ENCODE peak calls at places on chromosomes 3 and 15, in four cellular contexts. E, R, G and W are unnamed samples.

GRCh38 chr15:60899322-60899966 is 329.7 kb downstream of the RORA start:
- DNase-seq in E (no peak), R (no peak), G (no peak), W (no peak)

GRCh38 chr15:25849431-25849921 is 13.7 kb downstream of the ATP10A start:
- DNase-seq in E (no peak), R (peak), G (no peak), W (peak)

GRCh38 chr3:98521897-98522537 is 685 bp downstream of the CLDND1 start:
- DNase-seq in E (no peak), R (peak), G (peak), W (peak)

GRCh38 chr3:106765342-106765741 is 611.9 kb upstream of the CCDC54 start:
- DNase-seq in E (no peak), R (peak), G (no peak), W (no peak)

GRCh38 chr15:25737218-25737643 is 125.9 kb downstream of the ATP10A start:
- DNase-seq in E (no peak), R (peak), G (no peak), W (no peak)

GRCh38 chr3:105584351-105584790 is 217.7 kb downstream of the ALCAM start:
- DNase-seq in E (no peak), R (peak), G (no peak), W (no peak)

GRCh38 chr15:62853114-62853832 is 189.3 kb upstream of the TPM1 start:
- DNase-seq in E (no peak), R (no peak), G (no peak), W (no peak)

GRCh38 chr3:138317687-138318086 is 12.0 kb downstream of the NME9 start:
- DNase-seq in E (no peak), R (no peak), G (no peak), W (no peak)

GRCh38 chr3:99410789-99411311 is 227.5 kb upstream of the COL8A1 start:
- DNase-seq in E (no peak), R (peak), G (no peak), W (peak)

GRCh38 chr3:12730511-12731234 is 28.4 kb downstream of the TMEM40 start:
- DNase-seq in E (no peak), R (no peak), G (no peak), W (no peak)

GRCh38 chr3:35724106-35724505 is 84.8 kb downstream of the ARPP21 start:
- DNase-seq in E (no peak), R (no peak), G (no peak), W (no peak)

GRCh38 chr3:192207661-192208060 is 519.7 kb downstream of the FGF12 start:
- DNase-seq in E (no peak), R (peak), G (no peak), W (no peak)

GRCh38 chr3:50334339-50335075 is 6.1 kb downstream of the RASSF1 start:
- DNase-seq in E (no peak), R (no peak), G (no peak), W (no peak)

GRCh38 chr15:97061392-97061791 is 730.9 kb downstream of the NR2F2 start:
- DNase-seq in E (no peak), R (no peak), G (no peak), W (no peak)

GRCh38 chr15:45441686-45442085 is 63.3 kb upstream of the GATM start:
- DNase-seq in E (no peak), R (no peak), G (peak), W (no peak)

GRCh38 chr15:99732711-99733267 is 448 bp downstream of the LYSMD4 start:
- DNase-seq in E (no peak), R (no peak), G (peak), W (no peak)

GRCh38 chr3:36993326-36994283 is at the start of gene MLH1:
- DNase-seq in E (no peak), R (peak), G (peak), W (peak)

GRCh38 chr15:73572296-73572695 is 60.9 kb downstream of the NPTN start:
- DNase-seq in E (no peak), R (no peak), G (no peak), W (no peak)

GRCh38 chr15:83653288-83653638 is 660 bp upstream of the ADAMTSL3 start:
- DNase-seq in E (no peak), R (no peak), G (no peak), W (no peak)

GRCh38 chr3:191051037-191051436 is 148.0 kb upstream of the OSTN start:
- DNase-seq in E (peak), R (peak), G (no peak), W (no peak)

GRCh38 chr15:41691471-41691870 is 31.3 kb downstream of the MGA start:
- DNase-seq in E (no peak), R (peak), G (no peak), W (no peak)

GRCh38 chr15:69797615-69798014 is 300.1 kb downstream of the TLE3 start:
- DNase-seq in E (no peak), R (no peak), G (no peak), W (no peak)

GRCh38 chr15:25738171-25738792 is 124.8 kb downstream of the ATP10A start:
- DNase-seq in E (no peak), R (peak), G (no peak), W (no peak)

GRCh38 chr3:158106773-158107461 is 697 bp upstream of the SHOX2 start:
- DNase-seq in E (no peak), R (no peak), G (no peak), W (no peak)

GRCh38 chr15:59284768-59285368 is 78.2 kb downstream of the LDHAL6B start:
- DNase-seq in E (no peak), R (no peak), G (no peak), W (no peak)

GRCh38 chr15:61584410-61584809 is 355.3 kb upstream of the RORA start:
- DNase-seq in E (no peak), R (no peak), G (no peak), W (no peak)

GRCh38 chr3:150739200-150739863 is 23.6 kb downstream of the SIAH2 start:
- DNase-seq in E (no peak), R (no peak), G (no peak), W (no peak)

GRCh38 chr3:156158656-156159295 is 38.4 kb downstream of the KCNAB1 start:
- DNase-seq in E (no peak), R (no peak), G (no peak), W (no peak)

GRCh38 chr3:139978966-139979365 is 44.0 kb downstream of the CLSTN2 start:
- DNase-seq in E (no peak), R (no peak), G (no peak), W (no peak)

GRCh38 chr3:126308394-126309125 is 48.6 kb downstream of the KLF15 start:
- DNase-seq in E (no peak), R (no peak), G (no peak), W (no peak)

GRCh38 chr3:87706176-87706575 is 352.6 kb downstream of the CGGBP1 start:
- DNase-seq in E (no peak), R (no peak), G (no peak), W (no peak)

GRCh38 chr3:129485681-129486056 is 42.8 kb upstream of the RHO start:
- DNase-seq in E (no peak), R (peak), G (peak), W (peak)